ENCODE peak calls at places on chromosomes 13 and 19, in nine cellular contexts. C is NCI-H748 treated with DMSO at 0.1 percent for 48 hours; M is neural crest cell; Q is colonic mucosa; K is B cell; V is left kidney; P is endodermal cell; N is GM13977; A is stimulated activated CD8-positive, alpha-beta memory T cell treated with anti-CD3 and anti-CD28 coated beads, Interleukin-4, amount 100 ng/mL, for 1 hour. D is an unnamed sample.

GRCh38 chr19:11693505-11694499 is 44.9 kb downstream of the ZNF823 start:
- DNase-seq in V (peak; percentile 74), Q (peak; percentile 26), N (no peak), A (no peak), K (no peak), C (peak; percentile 66), P (peak; percentile 84), M (no peak), D (no peak)

GRCh38 chr13:38090913-38091312 is 221.3 kb upstream of the TRPC4 start:
- DNase-seq in A (no peak), K (no peak), P (no peak), C (no peak), M (no peak), Q (no peak), N (no peak), V (peak; percentile 22), D (no peak)

GRCh38 chr13:99303863-99304521 is 3.2 kb downstream of the GPR183 start:
- DNase-seq in V (no peak), A (no peak), C (no peak), K (no peak), Q (no peak), N (no peak), M (no peak), P (no peak), D (no peak)

GRCh38 chr19:31641591-31641990 is 292.4 kb upstream of the TSHZ3 start:
- DNase-seq in P (no peak), M (no peak), N (no peak), A (no peak), Q (no peak), K (no peak), V (no peak), C (no peak), D (no peak)

GRCh38 chr13:106349080-106349841 is 186.2 kb downstream of the EFNB2 start:
- DNase-seq in N (no peak), C (peak; percentile 78), V (peak; percentile 70), A (no peak), Q (peak; percentile 73), M (no peak), P (peak; percentile 90), K (no peak), D (no peak)

GRCh38 chr19:35641515-35642151 is at the start of gene ETV2:
- DNase-seq in M (peak; percentile 18), N (peak; percentile 72), Q (peak; percentile 38), A (no peak), K (no peak), V (peak; percentile 75), P (peak; percentile 80), C (no peak), D (no peak)

GRCh38 chr13:77563110-77563509 is 27.6 kb downstream of the SCEL start:
- DNase-seq in Q (no peak), C (no peak), A (no peak), V (peak; percentile 63), M (no peak), K (no peak), P (no peak), N (no peak), D (no peak)

GRCh38 chr19:54523403-54523802 is 20.8 kb downstream of the LAIR2 start:
- DNase-seq in K (no peak), N (no peak), V (no peak), P (no peak), A (no peak), C (no peak), M (no peak), Q (no peak), D (no peak)

GRCh38 chr19:13252569-13253335 is 102.5 kb downstream of the IER2 start:
- DNase-seq in M (no peak), K (no peak), C (no peak), A (no peak), N (no peak), P (no peak), V (no peak), Q (no peak), D (no peak)

GRCh38 chr19:15170345-15170744 is 30.4 kb downstream of the NOTCH3 start:
- DNase-seq in P (peak; percentile 76), Q (no peak), V (no peak), K (no peak), M (no peak), N (no peak), C (no peak), A (no peak), D (no peak)